ENCODE peak calls at places on chromosome 20, in seven cellular contexts. G, I, Z, X, W, U and J are unnamed samples. For H3K9me2, the result is how much of the 10 kb centered on the place peaks cover.

GRCh38 chr20:23344336-23344735 is 6.3 kb upstream of the NXT1 start:
- DNase-seq in I (no peak), W (no peak), Z (no peak), X (no peak), G (no peak), U (no peak), J (no peak)

GRCh38 chr20:34171640-34172039 is 59.6 kb upstream of the EIF2S2 start:
- DNase-seq in I (no peak), X (no peak), W (no peak), G (no peak), Z (peak), U (peak), J (no peak)

GRCh38 chr20:22346716-22347115 is 237.7 kb downstream of the FOXA2 start:
- DNase-seq in X (no peak), W (no peak), Z (no peak), U (no peak), I (no peak), G (no peak), J (peak)

GRCh38 chr20:8862092-8862491 is 206.8 kb upstream of the PLCB4 start:
- DNase-seq in G (no peak), X (no peak), I (no peak), W (no peak), Z (no peak), U (no peak), J (no peak)

GRCh38 chr20:24632581-24632980 is 163.2 kb downstream of the SYNDIG1 start:
- DNase-seq in W (no peak), X (no peak), G (no peak), U (no peak), Z (no peak), I (no peak), J (no peak)

GRCh38 chr20:13457487-13457886 is 181.2 kb downstream of the TASP1 start:
- DNase-seq in G (no peak), I (no peak), W (no peak), U (no peak), Z (no peak), X (no peak), J (no peak)

GRCh38 chr20:17725094-17725835 is 25.5 kb downstream of the BANF2 start:
- DNase-seq in U (no peak), Z (no peak), W (no peak), G (no peak), I (no peak), X (no peak), J (no peak)

GRCh38 chr20:31527266-31527665 is 13.0 kb downstream of the HM13 start:
- DNase-seq in Z (no peak), U (no peak), G (no peak), I (no peak), X (no peak), W (no peak), J (no peak)

GRCh38 chr20:36856196-36856595 is 19.7 kb upstream of the TLDC2 start:
- DNase-seq in X (no peak), Z (no peak), W (no peak), I (peak), G (no peak), U (no peak), J (peak)

GRCh38 chr20:41408986-41409385 is 42.4 kb upstream of the EMILIN3 start:
- DNase-seq in G (peak), I (no peak), U (peak), W (no peak), X (no peak), Z (no peak), J (no peak)

GRCh38 chr20:9359561-9360308 is 154.7 kb upstream of the LAMP5 start:
- DNase-seq in Z (peak), I (peak), G (peak), W (peak), U (peak), X (peak), J (peak)

GRCh38 chr20:5065489-5066383 is 54.0 kb downstream of the PCNA start:
- DNase-seq in G (no peak), Z (no peak), U (no peak), I (peak), X (no peak), W (peak), J (peak)

GRCh38 chr20:51334609-51335008 is 207.9 kb downstream of the NFATC2 start:
- DNase-seq in U (no peak), Z (no peak), G (no peak), X (no peak), I (no peak), W (no peak), J (no peak)

GRCh38 chr20:20549267-20549612 is 163.2 kb downstream of the RALGAPA2 start:
- DNase-seq in Z (peak), W (no peak), G (no peak), I (no peak), U (no peak), X (no peak), J (peak)

GRCh38 chr20:10249048-10249770 is 30.6 kb downstream of the SNAP25 start:
- DNase-seq in W (no peak), G (no peak), U (no peak), Z (no peak), X (no peak), I (no peak), J (peak)

GRCh38 chr20:14963262-14963663 is 625.9 kb upstream of the FLRT3 start:
- DNase-seq in W (peak), U (no peak), X (no peak), G (no peak), I (peak), Z (no peak), J (peak)

GRCh38 chr20:20872420-20872819 is 160.0 kb upstream of the RALGAPA2 start:
- DNase-seq in U (no peak), X (no peak), Z (no peak), I (no peak), W (no peak), G (no peak), J (no peak)

GRCh38 chr20:25148181-25148981 is 47.1 kb upstream of the ENTPD6 start:
- DNase-seq in X (no peak), W (no peak), I (peak), Z (no peak), G (no peak), U (peak), J (no peak)

GRCh38 chr20:5197270-5197827 is 70.5 kb downstream of the CDS2 start:
- DNase-seq in U (no peak), W (no peak), G (no peak), I (no peak), Z (no peak), X (no peak), J (no peak)

GRCh38 chr20:25573288-25574251 is 11.8 kb downstream of the NINL start:
- DNase-seq in G (no peak), Z (no peak), X (no peak), I (peak), W (no peak), U (no peak), J (no peak)

GRCh38 chr20:60785817-60786216 is 466.2 kb upstream of the CDH4 start:
- DNase-seq in U (no peak), G (no peak), I (no peak), W (no peak), X (no peak), Z (no peak), J (no peak)

GRCh38 chr20:48278961-48279481 is 493.7 kb upstream of the SULF2 start:
- DNase-seq in U (no peak), G (no peak), I (no peak), X (peak), Z (no peak), W (no peak), J (no peak)

GRCh38 chr20:46139908-46140482 is 21.9 kb downstream of the CD40 start:
- DNase-seq in I (no peak), G (no peak), X (no peak), W (no peak), U (peak), Z (no peak), J (no peak)

GRCh38 chr20:63772781-63773520 is 33.4 kb downstream of the SLC2A4RG start:
- DNase-seq in U (no peak), W (no peak), X (no peak), Z (no peak), I (peak), G (no peak), J (peak)

GRCh38 chr20:10555865-10556308 is 117.9 kb downstream of the JAG1 start:
- DNase-seq in X (no peak), G (no peak), U (no peak), W (no peak), Z (no peak), I (peak), J (peak)

GRCh38 chr20:51749674-51750036 is 18.5 kb downstream of the ATP9A start:
- DNase-seq in W (no peak), U (no peak), I (peak), G (no peak), Z (no peak), X (no peak), J (peak)

GRCh38 chr20:16128538-16129106 is 444.6 kb downstream of the KIF16B start:
- DNase-seq in W (no peak), I (no peak), X (no peak), G (no peak), U (no peak), Z (no peak), J (no peak)
- H3K9me2 ChIP-seq in W (under half), I (under half), X (under half), G (under half), U (under half), Z (under half), J (under half)

GRCh38 chr20:62410742-62411478 is 3.8 kb upstream of the CABLES2 start:
- DNase-seq in X (no peak), U (no peak), I (no peak), W (no peak), Z (no peak), G (no peak), J (no peak)
- H3K9me2 ChIP-seq in X (under half), U (under half), I (under half), W (under half), Z (under half), G (under half), J (under half)

DNA sequence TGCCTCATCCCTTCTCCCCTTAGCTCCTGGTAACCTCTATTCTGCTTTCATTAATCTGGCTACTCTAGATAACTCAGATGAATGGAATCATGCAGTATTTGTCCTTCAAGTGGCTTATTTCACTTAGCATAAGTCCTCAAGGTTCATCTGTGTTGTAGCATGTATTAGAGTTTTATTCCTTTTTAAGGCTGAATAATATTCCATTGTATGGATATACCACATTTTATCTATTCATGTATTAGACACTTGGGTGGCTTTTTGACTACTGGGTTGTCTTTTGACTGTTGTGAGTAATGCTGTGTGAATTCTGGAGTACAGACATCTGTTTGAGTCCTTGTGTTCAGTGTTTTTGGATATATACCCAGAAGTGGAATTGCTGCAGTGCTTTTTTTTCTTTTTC is 58.4 kb downstream of the PHF20 start:
- DNase-seq in I (no peak), Z (no peak), G (no peak), X (no peak), W (no peak), U (no peak), J (no peak)
- H3K9me2 ChIP-seq in I (under half), Z (under half), G (under half), X (under half), W (under half), U (under half), J (under half)

GRCh38 chr20:57156050-57156770 is 110.2 kb downstream of the BMP7 start:
- DNase-seq in W (no peak), G (no peak), U (no peak), Z (no peak), X (no peak), I (no peak), J (no peak)

GRCh38 chr20:57158474-57158873 is 108.0 kb downstream of the BMP7 start:
- DNase-seq in W (no peak), Z (no peak), X (no peak), U (no peak), G (no peak), I (no peak), J (no peak)

GRCh38 chr20:57153238-57153905 is 113.1 kb downstream of the BMP7 start:
- DNase-seq in G (no peak), U (no peak), Z (no peak), I (no peak), W (no peak), X (no peak), J (no peak)

GRCh38 chr20:57157106-57157691 is 109.2 kb downstream of the BMP7 start:
- DNase-seq in Z (no peak), X (no peak), U (no peak), I (no peak), W (no peak), G (peak), J (no peak)

GRCh38 chr20:57155415-57155814 is 111.0 kb downstream of the BMP7 start:
- DNase-seq in Z (no peak), G (no peak), I (no peak), W (no peak), U (no peak), X (no peak), J (no peak)
- H3K9me2 ChIP-seq in Z (under half), G (under half), I (under half), W (under half), U (under half), X (under half), J (under half)

GRCh38 chr20:61938839-61939690 is 126.6 kb downstream of the TAF4 start:
- DNase-seq in X (no peak), I (no peak), U (no peak), Z (no peak), W (no peak), G (no peak), J (no peak)
- H3K9me2 ChIP-seq in X (under half), I (under half), U (under half), Z (under half), W (under half), G (under half), J (under half)